ENCODE peak calls at places on chromosome 19, in seven cellular contexts. N, G, F, P, H, S and O are unnamed samples.

GRCh38 chr19:40398417-40399056 is 8.6 kb upstream of the HIPK4 start:
- DNase-seq in N (no peak), G (peak; percentile 48), F (peak; percentile 36), P (no peak), H (no peak), S (peak; percentile 71), O (peak; percentile 82)

GRCh38 chr19:10114651-10115391 is 3.3 kb downstream of the P2RY11 start:
- DNase-seq in H (no peak), G (no peak), N (no peak), S (no peak), P (no peak), F (no peak), O (no peak)

GRCh38 chr19:10389863-10390262 is 9.5 kb upstream of the TYK2 start:
- DNase-seq in S (no peak), N (no peak), H (no peak), F (no peak), P (no peak), G (no peak), O (no peak)

GRCh38 chr19:2320057-2320456 is 8.3 kb downstream of the LSM7 start:
- DNase-seq in F (no peak), G (no peak), S (no peak), P (no peak), H (no peak), N (no peak), O (no peak)

GRCh38 chr19:48881741-48882657 is 9.8 kb downstream of the PPP1R15A start:
- DNase-seq in F (no peak), G (no peak), N (peak; percentile 61), S (no peak), P (no peak), H (no peak), O (peak; percentile 78)

GRCh38 chr19:2774083-2774679 is 8.9 kb downstream of the SGTA start:
- DNase-seq in N (no peak), G (no peak), S (no peak), H (no peak), P (no peak), F (no peak), O (no peak)

GRCh38 chr19:415292-415691 is 6.3 kb upstream of the C2CD4C start:
- DNase-seq in F (no peak), G (no peak), S (no peak), P (no peak), H (no peak), N (no peak), O (no peak)

GRCh38 chr19:53865523-53865917 is 2.2 kb upstream of the MYADM start:
- DNase-seq in F (no peak), N (no peak), S (no peak), H (no peak), P (no peak), G (no peak), O (no peak)